ENCODE peak calls at places on chromosomes 16 and 17, in four cellular contexts. T is IMR-90, M is ovary, O is spleen. E is an unnamed sample. For H3K27me3, H3K4me1 and H3K9me3, the result is how much of the 10 kb centered on the place peaks cover.

GRCh38 chr17:29828676-29829291 is 101.2 kb downstream of the SSH2 start:
- DNase-seq in T (no peak), M (no peak), O (no peak), E (no peak)

GRCh38 chr16:30761427-30761927 is 385 bp downstream of the CFAP119 start:
- DNase-seq in T (peak), M (no peak), O (peak), E (no peak)

GRCh38 chr16:58022601-58023371 is 2.8 kb upstream of the MMP15 start:
- DNase-seq in T (peak), M (peak), O (peak), E (peak)

GRCh38 chr17:44921122-44921882 is 6.0 kb upstream of the GFAP start:
- DNase-seq in T (no peak), M (no peak), O (peak), E (peak)

GRCh38 chr17:75512946-75513666 is 2.2 kb downstream of the CASKIN2 start:
- DNase-seq in T (peak), M (no peak), O (no peak), E (no peak)

GRCh38 chr17:29412780-29413565 is 22.8 kb downstream of the TAOK1 start:
- DNase-seq in T (peak), M (no peak), O (no peak), E (no peak)

GRCh38 chr16:76583466-76583865 is 306.3 kb downstream of the CNTNAP4 start:
- DNase-seq in T (no peak), M (no peak), O (no peak), E (no peak)

GRCh38 chr16:11250091-11250785 is 5.8 kb downstream of the SOCS1 start:
- DNase-seq in T (peak), M (no peak), O (no peak), E (no peak)

GRCh38 chr17:82384730-82385429 is 13.3 kb downstream of the UTS2R start:
- DNase-seq in T (peak), M (peak), O (no peak), E (no peak)
- H3K27me3 ChIP-seq in T (under half), M (under half), O (under half), E (under half)

GRCh38 chr16:17231972-17232371 is 238.8 kb downstream of the XYLT1 start:
- DNase-seq in T (no peak), M (no peak), O (no peak), E (no peak)
- H3K4me1 ChIP-seq in T (under half), M (under half), O (under half), E (under half)

GRCh38 chr17:1244606-1245012 is 25.6 kb upstream of the BHLHA9 start:
- DNase-seq in T (peak), M (no peak), O (no peak), E (no peak)

GRCh38 chr17:1237471-1237870 is 32.8 kb upstream of the BHLHA9 start:
- DNase-seq in T (no peak), M (no peak), O (no peak), E (no peak)

GRCh38 chr17:1241904-1242303 is 28.3 kb upstream of the BHLHA9 start:
- DNase-seq in T (peak), M (no peak), O (no peak), E (peak)

GRCh38 chr17:1234455-1234854 is 35.8 kb upstream of the BHLHA9 start:
- DNase-seq in T (no peak), M (no peak), O (no peak), E (no peak)

GRCh38 chr17:1239210-1239609 is 31.0 kb upstream of the BHLHA9 start:
- DNase-seq in T (peak), M (no peak), O (no peak), E (no peak)
- H3K9me3 ChIP-seq in T (under half), M (under half), O (under half), E (under half)

GRCh38 chr17:38420518-38420917 is 7.7 kb upstream of the ARHGAP23 start:
- DNase-seq in T (no peak), M (no peak), O (no peak), E (no peak)
- H3K27me3 ChIP-seq in T (under half), M (under half), O (under half), E (under half)

GRCh38 chr17:77374170-77374936 is 233.6 kb downstream of the SEC14L1 start:
- DNase-seq in T (peak), M (peak), O (peak), E (peak)
- H3K4me1 ChIP-seq in T (half or more), M (half or more), O (half or more), E (half or more)

GRCh38 chr16:60681014-60681413 is 1355.2 kb downstream of the CDH8 start:
- DNase-seq in T (no peak), M (no peak), O (no peak), E (no peak)

GRCh38 chr16:60686824-60687223 is 1349.4 kb downstream of the CDH8 start:
- DNase-seq in T (no peak), M (no peak), O (no peak), E (no peak)

GRCh38 chr16:60684002-60684401 is 1352.2 kb downstream of the CDH8 start:
- DNase-seq in T (no peak), M (no peak), O (no peak), E (no peak)

GRCh38 chr16:60682219-60682618 is 1354.0 kb downstream of the CDH8 start:
- DNase-seq in T (no peak), M (no peak), O (no peak), E (no peak)
- H3K9me3 ChIP-seq in T (under half), M (under half), O (under half), E (under half)